ENCODE peak calls at places on chromosome 21, in eight cellular contexts. J is cardiac muscle cell, B is brain microvascular endothelial cell, N is right cardiac atrium, Y is WERI-Rb-1, E is SK-N-SH, L is adrenal gland, S is psoas muscle. O is an unnamed sample.

GRCh38 chr21:27837933-27838332 is 871.0 kb upstream of the ADAMTS5 start:
- DNase-seq in J (no peak), B (no peak), N (no peak), Y (no peak), E (no peak), L (no peak), S (no peak), O (no peak)

GRCh38 chr21:45300786-45301520 is 13.3 kb upstream of the POFUT2 start:
- DNase-seq in J (no peak), B (peak; percentile 15), N (peak; percentile 62), Y (no peak), E (no peak), L (peak; percentile 8), S (peak; percentile 48), O (no peak)

GRCh38 chr21:45602106-45602505 is 41.4 kb upstream of the PCBP3 start:
- DNase-seq in J (no peak), B (no peak), N (no peak), Y (peak; percentile 1), E (no peak), L (no peak), S (no peak), O (no peak)

GRCh38 chr21:28337319-28337718 is 655.4 kb downstream of the LTN1 start:
- DNase-seq in J (peak; percentile 82), B (no peak), N (no peak), Y (no peak), E (peak; percentile 8), L (no peak), S (no peak), O (no peak)

GRCh38 chr21:45982758-45983731 is 1.5 kb downstream of the COL6A1 start:
- DNase-seq in J (no peak), B (no peak), N (peak; percentile 65), Y (peak; percentile 38), E (peak; percentile 41), L (peak; percentile 8), S (peak; percentile 52), O (no peak)

GRCh38 chr21:16587141-16587570 is 857.4 kb downstream of the USP25 start:
- DNase-seq in J (peak; percentile 87), B (peak; percentile 77), N (peak; percentile 51), Y (no peak), E (peak; percentile 48), L (peak; percentile 76), S (peak; percentile 76), O (no peak)

GRCh38 chr21:28601708-28602107 is 391.0 kb downstream of the LTN1 start:
- DNase-seq in J (peak; percentile 54), B (no peak), N (no peak), Y (no peak), E (no peak), L (no peak), S (no peak), O (no peak)

GRCh38 chr21:18772404-18772803 is 368.8 kb upstream of the TMPRSS15 start:
- DNase-seq in J (no peak), B (no peak), N (no peak), Y (no peak), E (no peak), L (no peak), S (no peak), O (no peak)

GRCh38 chr21:22223385-22223784 is 1225.2 kb downstream of the NCAM2 start:
- DNase-seq in J (peak; percentile 2), B (no peak), N (no peak), Y (no peak), E (no peak), L (no peak), S (no peak), O (no peak)

GRCh38 chr21:38499296-38499695 is 1.0 kb upstream of the ERG start:
- DNase-seq in J (no peak), B (no peak), N (no peak), Y (no peak), E (no peak), L (no peak), S (no peak), O (no peak)
- H3K4me3 ChIP-seq in J (no peak overlapping the region), B (no peak overlapping the region), N (no peak overlapping the region), Y (no peak overlapping the region), E (no peak overlapping the region), L (no peak overlapping the region), S (no peak overlapping the region), O (peak overlapping the region; percentile 6)

DNA sequence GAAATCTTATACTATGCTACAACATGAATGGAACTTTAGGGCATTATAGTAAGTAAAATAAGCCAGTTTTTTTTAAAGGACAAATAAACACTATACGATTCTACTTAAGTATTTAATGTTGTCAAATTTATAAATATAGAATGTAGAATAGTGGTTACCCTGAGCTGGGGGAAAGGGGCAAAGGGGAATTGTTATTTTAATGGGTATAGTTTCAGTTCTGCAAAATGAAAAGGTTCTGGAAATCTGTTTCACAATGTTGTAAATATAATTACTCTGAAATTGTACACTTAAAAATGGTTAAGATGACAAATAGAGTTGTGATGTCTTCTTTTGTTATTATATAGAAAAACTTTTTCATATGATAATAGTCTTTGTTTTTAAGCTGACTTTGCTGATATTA is 366.3 kb downstream of the MRPL39 start:
- DNase-seq in J (no peak), B (no peak), N (no peak), Y (no peak), E (no peak), L (no peak), S (no peak), O (no peak)
- H3K27ac ChIP-seq in J (no peak overlapping the region), B (no peak overlapping the region), N (no peak overlapping the region), Y (no peak overlapping the region), E (no peak overlapping the region), L (no peak overlapping the region), S (no peak overlapping the region), O (no peak overlapping the region)

GRCh38 chr21:39181205-39181818 is 1.9 kb downstream of the PSMG1 start:
- DNase-seq in J (no peak), B (no peak), N (no peak), Y (no peak), E (no peak), L (no peak), S (no peak), O (no peak)
- H3K4me3 ChIP-seq in J (no peak overlapping the region), B (peak overlapping the region; percentile 90), N (no peak overlapping the region), Y (no peak overlapping the region), E (peak overlapping the region; percentile 93), L (no peak overlapping the region), S (no peak overlapping the region), O (peak overlapping the region; percentile 85)

DNA sequence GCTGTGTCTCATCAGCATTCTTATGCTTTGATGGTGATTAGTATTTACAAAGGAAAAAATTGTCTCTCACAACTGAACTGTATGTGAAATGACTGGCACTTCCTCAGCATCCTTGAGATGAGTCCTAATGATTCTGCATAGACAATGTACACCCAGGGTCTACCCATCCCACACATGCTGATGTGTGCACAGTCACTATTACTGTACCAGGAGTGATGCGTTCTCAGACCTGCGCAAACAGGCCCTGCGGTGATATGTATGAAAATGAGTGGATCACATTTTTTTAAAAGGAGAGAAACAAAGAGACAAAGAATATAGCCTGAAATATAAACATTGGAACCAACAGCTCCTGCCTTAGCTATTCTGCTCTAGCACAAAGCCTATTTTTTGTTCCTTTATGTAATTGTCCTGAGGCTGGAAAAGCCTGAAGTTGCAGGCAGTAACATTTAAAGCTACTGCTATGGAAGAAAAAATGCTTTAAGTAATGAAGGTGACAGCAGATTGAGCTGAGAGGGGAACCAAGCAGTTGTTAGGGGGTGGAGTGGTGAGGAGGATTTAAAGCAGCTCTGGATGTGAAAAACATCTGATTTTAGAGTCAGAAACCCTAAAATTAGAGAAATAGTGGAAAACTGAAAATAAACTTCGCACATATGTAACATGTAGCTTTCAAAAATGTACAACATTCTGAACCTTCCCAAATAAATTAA is 5.5 kb downstream of the RCAN1 start:
- DNase-seq in J (no peak), B (no peak), N (no peak), Y (no peak), E (no peak), L (no peak), S (no peak), O (no peak)
- H3K27ac ChIP-seq in J (peak overlapping the region; percentile 15), B (no peak overlapping the region), N (no peak overlapping the region), Y (no peak overlapping the region), E (no peak overlapping the region), L (no peak overlapping the region), S (no peak overlapping the region), O (no peak overlapping the region)

GRCh38 chr21:41171210-41171609 is 3.2 kb downstream of the BACE2 start:
- DNase-seq in J (peak; percentile 12), B (no peak), N (no peak), Y (no peak), E (no peak), L (no peak), S (no peak), O (no peak)

GRCh38 chr21:41170442-41170841 is 2.5 kb downstream of the BACE2 start:
- DNase-seq in J (peak; percentile 57), B (no peak), N (no peak), Y (peak; percentile 80), E (peak; percentile 62), L (no peak), S (no peak), O (no peak)

GRCh38 chr21:41169258-41169576 is 1.3 kb downstream of the BACE2 start:
- DNase-seq in J (no peak), B (no peak), N (no peak), Y (no peak), E (no peak), L (no peak), S (no peak), O (no peak)

GRCh38 chr21:41168391-41169257 is 664 bp downstream of the BACE2 start:
- DNase-seq in J (peak; percentile 75), B (peak; percentile 42), N (peak; percentile 79), Y (peak; percentile 64), E (peak; percentile 27), L (peak; percentile 62), S (peak; percentile 69), O (peak; percentile 38)

DNA sequence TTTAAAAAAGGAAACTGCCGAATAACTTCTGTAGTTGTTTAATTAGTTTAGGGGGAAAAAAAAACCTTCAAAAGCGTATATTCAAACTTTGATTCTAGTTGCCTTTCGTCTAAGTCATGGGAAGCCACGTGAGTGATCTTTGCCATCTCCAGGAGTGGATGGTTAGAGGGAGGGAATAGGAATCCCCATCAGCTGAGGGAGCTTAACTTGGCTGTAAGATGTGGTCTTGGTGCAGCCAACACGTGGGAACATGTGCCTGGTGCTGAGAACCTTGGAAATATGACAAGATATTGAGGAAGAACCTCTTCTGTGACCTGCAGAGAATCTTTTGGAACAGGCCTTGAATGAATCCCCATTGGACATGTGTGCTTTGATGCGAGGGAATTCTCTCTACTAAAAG is 1.7 kb downstream of the BACE2 start:
- DNase-seq in J (peak; percentile 16), B (no peak), N (no peak), Y (no peak), E (no peak), L (no peak), S (no peak), O (no peak)
- H3K4me3 ChIP-seq in J (no peak overlapping the region), B (no peak overlapping the region), N (no peak overlapping the region), Y (no peak overlapping the region), E (no peak overlapping the region), L (peak overlapping the region; percentile 65), S (peak overlapping the region; percentile 72), O (peak overlapping the region; percentile 97)

DNA sequence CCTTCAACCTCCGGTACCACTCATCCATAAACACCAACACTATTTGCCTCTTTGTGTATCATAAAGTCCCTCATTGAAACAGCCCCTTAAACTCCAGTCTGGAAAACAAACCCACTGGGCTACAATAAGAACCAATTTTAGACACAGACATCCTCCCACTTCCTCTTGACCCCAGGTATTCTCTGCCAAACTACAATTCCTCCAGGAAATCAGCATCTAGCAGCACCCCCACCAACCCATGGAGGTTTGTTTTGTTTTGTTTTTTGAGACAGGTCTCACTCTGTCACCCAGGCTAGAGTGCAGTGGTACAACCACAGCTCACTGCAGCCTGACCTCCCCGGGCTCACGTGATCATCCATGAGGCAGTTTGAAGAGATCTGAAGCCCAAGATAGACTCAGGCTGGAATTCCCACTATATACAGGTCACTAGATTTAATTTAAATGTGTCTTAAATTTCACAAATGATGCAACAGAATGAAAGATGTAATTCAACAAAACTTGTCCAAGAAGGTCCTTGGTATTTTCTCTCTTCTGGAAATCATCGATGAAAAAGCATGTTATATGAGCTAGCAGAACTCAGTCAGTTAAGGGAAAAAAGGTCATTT is 30.4 kb downstream of the TCP10L start:
- DNase-seq in J (no peak), B (no peak), N (no peak), Y (no peak), E (no peak), L (no peak), S (no peak), O (no peak)
- H3K27ac ChIP-seq in J (no peak overlapping the region), B (no peak overlapping the region), N (no peak overlapping the region), Y (no peak overlapping the region), E (no peak overlapping the region), L (no peak overlapping the region), S (no peak overlapping the region), O (no peak overlapping the region)

O was measured in thoracic aorta.